ENCODE peak calls at places on chromosomes 13 and 19, in nine cellular contexts. F, X, G, E, P, W, B, Z and K are unnamed samples.

GRCh38 chr13:35818577-35819165 is 312.5 kb downstream of the DCLK1 start:
- DNase-seq in G (peak), Z (peak), X (no peak), E (no peak), W (no peak), P (no peak), F (no peak), B (peak), K (peak)

GRCh38 chr13:106566682-106567420 is 1.1 kb downstream of the ARGLU1 start:
- DNase-seq in F (peak), P (no peak), G (peak), W (peak), Z (no peak), E (no peak), X (peak), B (no peak), K (peak)

GRCh38 chr19:19256072-19256969 is 16.8 kb downstream of the TM6SF2 start:
- DNase-seq in P (no peak), W (no peak), G (no peak), F (no peak), E (no peak), B (peak), X (no peak), Z (no peak), K (no peak)

GRCh38 chr19:1752757-1753728 is at the start of gene ONECUT3:
- DNase-seq in W (no peak), P (no peak), F (no peak), Z (no peak), B (no peak), E (no peak), G (peak), X (no peak), K (no peak)

GRCh38 chr19:4633140-4633967 is 6.0 kb upstream of the TNFAIP8L1 start:
- DNase-seq in W (peak), B (peak), P (no peak), E (no peak), X (peak), Z (no peak), F (no peak), G (peak), K (peak)

GRCh38 chr13:110546933-110547332 is 14.6 kb downstream of the RAB20 start:
- DNase-seq in B (no peak), F (no peak), P (no peak), X (no peak), W (no peak), E (peak), G (peak), Z (no peak), K (peak)

GRCh38 chr19:15296841-15297415 is 35.4 kb downstream of the BRD4 start:
- DNase-seq in X (no peak), E (no peak), B (no peak), Z (no peak), P (no peak), F (no peak), W (peak), G (no peak), K (no peak)

GRCh38 chr19:45999653-46000121 is 4.4 kb downstream of the CCDC61 start:
- DNase-seq in B (peak), E (no peak), W (no peak), P (no peak), G (peak), Z (no peak), X (no peak), F (no peak), K (no peak)

GRCh38 chr19:29154163-29154562 is 58.8 kb downstream of the UQCRFS1 start:
- DNase-seq in B (no peak), X (no peak), G (no peak), P (no peak), F (no peak), E (no peak), W (no peak), Z (no peak), K (no peak)

GRCh38 chr13:50894042-50894441 is 15.5 kb upstream of the RNASEH2B start:
- DNase-seq in E (no peak), P (no peak), X (no peak), F (no peak), W (no peak), G (no peak), Z (no peak), B (no peak), K (no peak)

GRCh38 chr13:50389726-50390125 is 374.5 kb downstream of the KCNRG start:
- DNase-seq in E (no peak), B (peak), X (no peak), G (no peak), F (no peak), Z (no peak), P (no peak), W (no peak), K (no peak)